ENCODE peak calls at places on chromosomes 2 and 18, in seven cellular contexts. One of them, this sample, is unnamed.

GRCh38 chr2:216286616-216287231 is 85.6 kb downstream of the MARCHF4 start:
- DNase-seq in mesendoderm: peak; percentile 54
- DNase-seq in H1: no peak
- DNase-seq in mesenchymal stem cell: peak; percentile 52
- DNase-seq in IMR-90: no peak
- DNase-seq in trophoblast cell: no peak
- DNase-seq in H9: no peak
- DNase-seq in this sample: no peak

GRCh38 chr2:201195329-201195728 is 12.4 kb downstream of the CASP10 start:
- DNase-seq in H9: no peak
- DNase-seq in IMR-90: no peak
- DNase-seq in H1: no peak
- DNase-seq in trophoblast cell: no peak
- DNase-seq in mesendoderm: no peak
- DNase-seq in mesenchymal stem cell: no peak
- DNase-seq in this sample: no peak

GRCh38 chr2:9722451-9722850 is 91.7 kb upstream of the YWHAQ start:
- DNase-seq in trophoblast cell: peak; percentile 68
- DNase-seq in H9: no peak
- DNase-seq in H1: no peak
- DNase-seq in mesendoderm: no peak
- DNase-seq in mesenchymal stem cell: no peak
- DNase-seq in IMR-90: no peak
- DNase-seq in this sample: no peak

GRCh38 chr2:230874456-230874855 is 9.7 kb downstream of the ITM2C start:
- DNase-seq in trophoblast cell: no peak
- DNase-seq in IMR-90: no peak
- DNase-seq in mesendoderm: no peak
- DNase-seq in H1: no peak
- DNase-seq in mesenchymal stem cell: no peak
- DNase-seq in H9: no peak
- DNase-seq in this sample: no peak

GRCh38 chr2:121558329-121558728 is 27.6 kb downstream of the RNU4ATAC start:
- DNase-seq in H1: no peak
- DNase-seq in trophoblast cell: no peak
- DNase-seq in H9: no peak
- DNase-seq in mesendoderm: no peak
- DNase-seq in IMR-90: no peak
- DNase-seq in mesenchymal stem cell: no peak
- DNase-seq in this sample: no peak

GRCh38 chr18:35580748-35581534 is 599 bp upstream of the GALNT1 start:
- DNase-seq in IMR-90: peak; percentile 41
- DNase-seq in trophoblast cell: peak; percentile 46
- DNase-seq in mesenchymal stem cell: peak; percentile 70
- DNase-seq in H1: peak; percentile 7
- DNase-seq in H9: peak; percentile 62
- DNase-seq in mesendoderm: peak; percentile 78
- DNase-seq in this sample: peak; percentile 75

GRCh38 chr2:18626256-18626668 is 36.9 kb upstream of the NT5C1B start:
- DNase-seq in mesendoderm: no peak
- DNase-seq in mesenchymal stem cell: peak; percentile 39
- DNase-seq in IMR-90: peak; percentile 43
- DNase-seq in H9: no peak
- DNase-seq in H1: no peak
- DNase-seq in trophoblast cell: peak; percentile 3
- DNase-seq in this sample: no peak

GRCh38 chr18:31573047-31573446 is 18.6 kb upstream of the TTR start:
- DNase-seq in H1: no peak
- DNase-seq in H9: no peak
- DNase-seq in trophoblast cell: no peak
- DNase-seq in IMR-90: no peak
- DNase-seq in mesenchymal stem cell: no peak
- DNase-seq in mesendoderm: no peak
- DNase-seq in this sample: no peak

GRCh38 chr2:40103590-40103989 is 324.5 kb upstream of the THUMPD2 start:
- DNase-seq in IMR-90: peak; percentile 92
- DNase-seq in mesendoderm: no peak
- DNase-seq in trophoblast cell: no peak
- DNase-seq in mesenchymal stem cell: peak; percentile 83
- DNase-seq in H1: no peak
- DNase-seq in H9: no peak
- DNase-seq in this sample: no peak

GRCh38 chr2:44743473-44743872 is 198.0 kb upstream of the SIX3 start:
- DNase-seq in H9: no peak
- DNase-seq in trophoblast cell: no peak
- DNase-seq in mesendoderm: no peak
- DNase-seq in IMR-90: no peak
- DNase-seq in mesenchymal stem cell: no peak
- DNase-seq in H1: no peak
- DNase-seq in this sample: no peak

GRCh38 chr2:44744961-44745360 is 196.5 kb upstream of the SIX3 start:
- DNase-seq in trophoblast cell: no peak
- DNase-seq in mesendoderm: no peak
- DNase-seq in mesenchymal stem cell: no peak
- DNase-seq in IMR-90: no peak
- DNase-seq in H9: no peak
- DNase-seq in H1: no peak
- DNase-seq in this sample: no peak

GRCh38 chr2:44740678-44741077 is 200.8 kb upstream of the SIX3 start:
- DNase-seq in trophoblast cell: no peak
- DNase-seq in IMR-90: peak; percentile 12
- DNase-seq in H1: no peak
- DNase-seq in mesendoderm: no peak
- DNase-seq in H9: no peak
- DNase-seq in mesenchymal stem cell: no peak
- DNase-seq in this sample: no peak

GRCh38 chr2:44742054-44742453 is 199.4 kb upstream of the SIX3 start:
- DNase-seq in H9: no peak
- DNase-seq in mesenchymal stem cell: no peak
- DNase-seq in IMR-90: no peak
- DNase-seq in mesendoderm: no peak
- DNase-seq in H1: no peak
- DNase-seq in trophoblast cell: no peak
- DNase-seq in this sample: no peak

GRCh38 chr2:44741507-44741906 is 200.0 kb upstream of the SIX3 start:
- DNase-seq in IMR-90: no peak
- DNase-seq in mesendoderm: no peak
- DNase-seq in trophoblast cell: no peak
- DNase-seq in mesenchymal stem cell: no peak
- DNase-seq in H1: no peak
- DNase-seq in H9: no peak
- DNase-seq in this sample: no peak
- H2AK5ac ChIP-seq in IMR-90: no peak overlapping the region
- H2AK5ac ChIP-seq in mesendoderm: no peak overlapping the region
- H2AK5ac ChIP-seq in trophoblast cell: no peak overlapping the region
- H2AK5ac ChIP-seq in mesenchymal stem cell: no peak overlapping the region
- H2AK5ac ChIP-seq in H1: no peak overlapping the region
- H2AK5ac ChIP-seq in H9: no peak overlapping the region
- H2AK5ac ChIP-seq in this sample: no peak overlapping the region

GRCh38 chr18:63085611-63086010 is 234.0 kb downstream of the BCL2 start:
- DNase-seq in trophoblast cell: no peak
- DNase-seq in H9: no peak
- DNase-seq in mesendoderm: no peak
- DNase-seq in mesenchymal stem cell: no peak
- DNase-seq in IMR-90: no peak
- DNase-seq in H1: no peak
- DNase-seq in this sample: no peak

GRCh38 chr18:63082661-63083531 is 236.7 kb downstream of the BCL2 start:
- DNase-seq in IMR-90: no peak
- DNase-seq in trophoblast cell: no peak
- DNase-seq in H1: no peak
- DNase-seq in mesenchymal stem cell: no peak
- DNase-seq in H9: no peak
- DNase-seq in mesendoderm: no peak
- DNase-seq in this sample: no peak

GRCh38 chr18:63083555-63083954 is 236.0 kb downstream of the BCL2 start:
- DNase-seq in mesenchymal stem cell: no peak
- DNase-seq in trophoblast cell: no peak
- DNase-seq in mesendoderm: no peak
- DNase-seq in H1: no peak
- DNase-seq in H9: no peak
- DNase-seq in IMR-90: no peak
- DNase-seq in this sample: no peak

GRCh38 chr18:63087421-63088230 is 231.9 kb downstream of the BCL2 start:
- DNase-seq in IMR-90: no peak
- DNase-seq in H9: no peak
- DNase-seq in mesendoderm: no peak
- DNase-seq in H1: no peak
- DNase-seq in trophoblast cell: no peak
- DNase-seq in mesenchymal stem cell: no peak
- DNase-seq in this sample: no peak

DNA sequence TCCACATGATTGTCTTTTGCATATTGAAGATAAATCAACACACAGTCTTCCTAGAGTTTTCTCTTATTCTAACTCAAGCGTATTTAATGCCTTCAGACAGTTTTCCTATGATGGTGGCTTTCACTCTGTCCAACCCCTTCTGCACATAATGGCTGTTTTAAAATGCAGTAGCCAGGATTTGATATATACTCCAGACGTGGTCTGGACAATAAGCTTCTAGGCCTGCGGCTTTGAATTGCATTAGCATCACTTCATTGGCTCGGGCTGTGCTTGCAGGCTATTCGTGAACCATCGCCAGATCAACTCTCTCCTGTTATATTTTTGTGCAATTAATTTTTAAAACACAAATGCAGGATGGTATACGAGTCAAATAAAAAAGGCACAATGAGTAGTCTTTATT is 235.3 kb downstream of the BCL2 start:
- DNase-seq in H1: no peak
- DNase-seq in trophoblast cell: no peak
- DNase-seq in mesenchymal stem cell: no peak
- DNase-seq in mesendoderm: no peak
- DNase-seq in IMR-90: no peak
- DNase-seq in H9: no peak
- DNase-seq in this sample: no peak
- H3K4ac ChIP-seq in H1: no peak overlapping the region
- H3K4ac ChIP-seq in trophoblast cell: no peak overlapping the region
- H3K4ac ChIP-seq in mesenchymal stem cell: no peak overlapping the region
- H3K4ac ChIP-seq in mesendoderm: no peak overlapping the region
- H3K4ac ChIP-seq in IMR-90: no peak overlapping the region
- H3K4ac ChIP-seq in H9: no peak overlapping the region
- H3K4ac ChIP-seq in this sample: no peak overlapping the region

DNA sequence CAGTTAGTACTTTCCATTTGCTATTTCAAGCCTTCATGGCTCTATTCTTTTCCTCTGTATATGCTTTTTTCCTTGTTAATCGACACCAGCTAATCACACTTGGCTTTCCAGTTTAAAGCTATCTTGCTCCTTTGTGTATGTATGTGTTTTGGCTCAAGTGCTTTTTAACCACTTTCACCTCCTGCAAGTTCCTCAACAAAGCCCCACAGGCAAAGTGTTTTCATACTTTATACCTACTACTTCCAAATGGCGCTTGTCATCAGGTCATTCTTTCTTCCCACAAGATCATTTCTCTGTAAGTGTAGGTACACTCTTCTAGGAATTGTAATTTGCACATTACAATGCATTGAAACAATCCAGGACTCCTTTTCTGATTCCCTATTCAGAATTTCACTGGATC is 64.0 kb upstream of the FIGN start:
- DNase-seq in IMR-90: no peak
- DNase-seq in H1: no peak
- DNase-seq in mesendoderm: no peak
- DNase-seq in H9: no peak
- DNase-seq in trophoblast cell: no peak
- DNase-seq in mesenchymal stem cell: no peak
- DNase-seq in this sample: no peak
- H2AK5ac ChIP-seq in IMR-90: no peak overlapping the region
- H2AK5ac ChIP-seq in H1: no peak overlapping the region
- H2AK5ac ChIP-seq in mesendoderm: no peak overlapping the region
- H2AK5ac ChIP-seq in H9: no peak overlapping the region
- H2AK5ac ChIP-seq in trophoblast cell: no peak overlapping the region
- H2AK5ac ChIP-seq in mesenchymal stem cell: no peak overlapping the region
- H2AK5ac ChIP-seq in this sample: no peak overlapping the region

GRCh38 chr2:188138313-188138712 is 153.4 kb upstream of the GULP1 start:
- DNase-seq in trophoblast cell: no peak
- DNase-seq in H1: no peak
- DNase-seq in H9: no peak
- DNase-seq in mesendoderm: no peak
- DNase-seq in IMR-90: no peak
- DNase-seq in mesenchymal stem cell: no peak
- DNase-seq in this sample: no peak

GRCh38 chr2:188131281-188131680 is 160.4 kb upstream of the GULP1 start:
- DNase-seq in mesendoderm: no peak
- DNase-seq in IMR-90: no peak
- DNase-seq in H1: no peak
- DNase-seq in H9: no peak
- DNase-seq in mesenchymal stem cell: no peak
- DNase-seq in trophoblast cell: no peak
- DNase-seq in this sample: no peak

GRCh38 chr2:188130317-188130716 is 161.4 kb upstream of the GULP1 start:
- DNase-seq in H9: no peak
- DNase-seq in mesenchymal stem cell: peak; percentile 14
- DNase-seq in trophoblast cell: no peak
- DNase-seq in H1: no peak
- DNase-seq in mesendoderm: peak; percentile 7
- DNase-seq in IMR-90: peak; percentile 4
- DNase-seq in this sample: no peak

GRCh38 chr2:188132385-188132784 is 159.3 kb upstream of the GULP1 start:
- DNase-seq in mesenchymal stem cell: no peak
- DNase-seq in H9: no peak
- DNase-seq in H1: no peak
- DNase-seq in mesendoderm: no peak
- DNase-seq in trophoblast cell: no peak
- DNase-seq in IMR-90: no peak
- DNase-seq in this sample: no peak

DNA sequence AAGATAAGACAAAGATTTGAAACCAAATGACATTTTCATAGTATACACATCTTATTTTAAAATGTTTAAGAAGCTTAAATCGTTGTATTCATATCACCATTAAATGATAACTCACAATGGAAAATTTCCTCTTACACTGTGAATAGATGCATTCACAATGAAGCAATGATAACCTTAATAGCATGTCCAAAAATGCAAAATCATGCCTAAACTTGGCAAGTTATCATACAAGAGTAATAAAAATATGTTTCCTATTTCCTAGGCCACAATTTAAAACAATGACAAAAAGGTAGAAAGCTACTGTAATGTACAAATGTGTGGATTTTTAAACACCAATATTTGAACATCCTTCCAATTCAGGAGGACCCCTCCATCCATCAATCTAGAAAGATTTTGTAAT is 157.4 kb upstream of the GULP1 start:
- DNase-seq in IMR-90: no peak
- DNase-seq in H1: no peak
- DNase-seq in mesenchymal stem cell: no peak
- DNase-seq in trophoblast cell: no peak
- DNase-seq in mesendoderm: no peak
- DNase-seq in H9: no peak
- DNase-seq in this sample: no peak
- H3K4ac ChIP-seq in IMR-90: no peak overlapping the region
- H3K4ac ChIP-seq in H1: no peak overlapping the region
- H3K4ac ChIP-seq in mesenchymal stem cell: no peak overlapping the region
- H3K4ac ChIP-seq in trophoblast cell: no peak overlapping the region
- H3K4ac ChIP-seq in mesendoderm: no peak overlapping the region
- H3K4ac ChIP-seq in H9: no peak overlapping the region
- H3K4ac ChIP-seq in this sample: no peak overlapping the region